ENCODE peak calls at places on chromosomes 13 and 19, in nine cellular contexts. V, H, Q, L, G, R, W, K and M are unnamed samples.

GRCh38 chr13:30585748-30586262 is 31.9 kb upstream of the USPL1 start:
- DNase-seq in K (no peak), Q (no peak), W (no peak), L (peak; percentile 75), V (no peak), R (no peak), H (no peak), G (no peak), M (peak; percentile 18)

GRCh38 chr19:33266971-33267484 is 35.3 kb downstream of the CEBPA start:
- DNase-seq in R (no peak), G (no peak), K (no peak), H (peak; percentile 67), W (no peak), V (no peak), L (no peak), Q (no peak), M (no peak)

GRCh38 chr19:51702754-51703654 is 9.9 kb downstream of the SPACA6 start:
- DNase-seq in K (no peak), R (no peak), V (peak; percentile 45), H (no peak), Q (peak; percentile 35), W (peak; percentile 94), G (peak; percentile 33), L (no peak), M (no peak)

GRCh38 chr13:108176685-108177274 is 38.6 kb downstream of the LIG4 start:
- DNase-seq in K (no peak), W (peak; percentile 77), G (no peak), V (no peak), H (no peak), Q (no peak), L (peak; percentile 40), R (peak; percentile 38), M (no peak)

GRCh38 chr19:54518844-54519243 is 16.2 kb downstream of the LAIR2 start:
- DNase-seq in L (peak; percentile 0), R (no peak), K (no peak), W (no peak), H (no peak), G (no peak), V (no peak), Q (no peak), M (no peak)

GRCh38 chr13:66660013-66660804 is 569.9 kb downstream of the PCDH9 start:
- DNase-seq in H (no peak), G (no peak), K (no peak), Q (no peak), L (peak; percentile 89), R (no peak), W (no peak), V (no peak), M (no peak)

GRCh38 chr19:17348700-17349099 is 11.3 kb downstream of the GTPBP3 start:
- DNase-seq in Q (peak; percentile 77), G (peak; percentile 77), W (peak; percentile 77), V (peak; percentile 78), H (no peak), L (peak; percentile 79), R (no peak), K (no peak), M (no peak)

GRCh38 chr19:7533281-7533819 is 2.2 kb upstream of the PNPLA6 start:
- DNase-seq in G (peak; percentile 83), H (peak; percentile 85), R (no peak), V (peak; percentile 82), K (no peak), W (peak; percentile 72), L (peak; percentile 63), Q (peak; percentile 80), M (no peak)

GRCh38 chr13:20142019-20142926 is 18.6 kb downstream of the GJA3 start:
- DNase-seq in L (no peak), H (peak; percentile 79), Q (no peak), V (no peak), G (no peak), R (no peak), K (no peak), W (peak; percentile 53), M (no peak)

GRCh38 chr13:30738526-30738925 is 3.2 kb downstream of the ALOX5AP start:
- DNase-seq in R (no peak), K (no peak), L (no peak), Q (no peak), W (no peak), V (no peak), G (no peak), H (no peak), M (no peak)

GRCh38 chr13:48110930-48111721 is 16.2 kb upstream of the MED4 start:
- DNase-seq in H (no peak), L (no peak), Q (no peak), G (peak; percentile 39), R (no peak), V (peak; percentile 65), W (no peak), K (no peak), M (no peak)

GRCh38 chr19:29527500-29528328 is 1.9 kb downstream of the VSTM2B start:
- DNase-seq in V (no peak), R (no peak), K (no peak), H (no peak), Q (no peak), W (peak; percentile 43), G (no peak), L (no peak), M (no peak)

GRCh38 chr19:33580026-33580644 is 41.6 kb upstream of the CHST8 start:
- DNase-seq in L (no peak), Q (no peak), K (no peak), W (no peak), V (no peak), H (no peak), G (no peak), R (no peak), M (no peak)

DNA sequence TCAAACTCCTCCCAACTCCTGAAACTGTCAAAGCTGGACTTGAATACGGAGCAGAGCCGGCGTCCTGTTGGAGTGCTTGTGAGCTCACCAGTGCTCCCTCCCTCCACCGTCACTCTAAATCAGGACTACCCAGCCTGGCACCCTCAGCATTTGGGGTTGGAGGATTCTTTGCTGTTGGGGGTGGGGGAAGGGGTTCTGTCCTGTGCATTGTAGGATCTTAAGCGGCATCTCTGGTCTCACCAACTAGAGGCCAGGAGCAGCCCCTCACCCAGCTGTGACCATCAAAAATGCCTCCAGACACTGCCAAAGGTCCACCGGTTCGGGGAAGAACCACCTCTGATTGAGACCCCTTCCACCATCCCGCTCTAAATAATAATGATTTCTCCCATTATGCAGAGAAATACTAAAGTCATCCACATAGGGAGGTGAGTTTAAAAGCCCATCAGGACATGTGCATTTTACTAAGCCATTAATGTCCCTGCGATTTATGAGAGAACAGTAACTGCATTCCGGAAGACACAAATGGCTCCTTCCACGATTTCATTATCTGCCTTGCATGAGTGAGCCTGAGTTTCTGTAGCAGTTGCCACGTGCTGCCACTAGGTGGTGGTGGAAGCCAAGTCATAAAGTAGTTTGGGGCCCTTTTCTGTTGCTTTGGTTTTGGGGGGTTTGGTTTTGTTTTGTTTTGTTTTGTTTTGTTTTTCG is 16.1 kb upstream of the USP29 start:
- DNase-seq in W (peak; percentile 83), R (peak; percentile 46), K (no peak), G (peak; percentile 39), V (peak; percentile 58), L (peak; percentile 80), Q (peak; percentile 52), H (no peak), M (peak; percentile 40)
- H3K4me3 ChIP-seq in W (no peak overlapping the region), R (peak overlapping the region; percentile 11), K (peak overlapping the region; percentile 16), G (peak overlapping the region; percentile 25), V (peak overlapping the region; percentile 17), L (peak overlapping the region; percentile 11), Q (peak overlapping the region; percentile 38), H (peak overlapping the region; percentile 1), M (peak overlapping the region; percentile 49)

DNA sequence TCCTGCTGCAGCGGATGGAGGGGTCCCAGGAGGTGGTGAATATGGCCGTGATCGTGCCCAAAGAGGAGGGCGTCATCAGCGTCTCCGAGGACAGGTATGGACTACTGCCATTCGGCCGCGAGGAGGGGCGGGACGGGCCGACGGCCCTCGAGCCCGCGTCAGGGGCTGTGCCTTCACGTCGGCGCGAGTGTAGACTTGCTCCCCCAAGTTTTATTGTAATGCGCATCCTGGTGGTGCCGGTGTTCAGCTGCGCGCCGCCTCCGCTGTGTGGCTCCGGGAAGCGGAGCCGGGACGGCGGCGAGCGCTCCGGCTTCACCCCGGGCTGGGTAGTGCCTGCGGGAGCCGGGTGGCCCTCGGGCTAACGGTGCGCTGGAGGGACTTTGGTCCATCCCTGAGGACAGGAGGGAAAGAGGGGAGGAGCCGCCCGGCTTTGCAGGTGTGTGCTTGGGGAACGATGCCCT is 499 bp downstream of the WDFY2 start:
- DNase-seq in L (peak; percentile 58), W (peak; percentile 82), H (peak; percentile 90), R (peak; percentile 58), K (peak; percentile 69), G (peak; percentile 64), V (peak; percentile 65), Q (peak; percentile 55), M (no peak)
- TF ChIP-seq CTCF in L (no peak), W (no peak), H (no peak), R (peak; percentile 19), K (no peak), G (no peak), V (no peak), Q (no peak), M (peak; percentile 16)

GRCh38 chr19:53409505-53410204 is 14.7 kb downstream of the ZNF765 start:
- DNase-seq in R (no peak), K (no peak), G (no peak), Q (no peak), H (no peak), L (no peak), V (no peak), W (no peak), M (no peak)
- H3K4me3 ChIP-seq in R (no peak overlapping the region), K (no peak overlapping the region), G (no peak overlapping the region), Q (no peak overlapping the region), H (no peak overlapping the region), L (no peak overlapping the region), V (no peak overlapping the region), W (no peak overlapping the region), M (no peak overlapping the region)

GRCh38 chr19:5188548-5189317 is 151.9 kb downstream of the PTPRS start:
- DNase-seq in G (no peak), R (no peak), K (no peak), H (no peak), W (no peak), V (no peak), Q (no peak), L (no peak), M (no peak)
- TF ChIP-seq CTCF in G (no peak), R (no peak), K (no peak), H (no peak), W (no peak), V (no peak), Q (no peak), L (no peak), M (no peak)

DNA sequence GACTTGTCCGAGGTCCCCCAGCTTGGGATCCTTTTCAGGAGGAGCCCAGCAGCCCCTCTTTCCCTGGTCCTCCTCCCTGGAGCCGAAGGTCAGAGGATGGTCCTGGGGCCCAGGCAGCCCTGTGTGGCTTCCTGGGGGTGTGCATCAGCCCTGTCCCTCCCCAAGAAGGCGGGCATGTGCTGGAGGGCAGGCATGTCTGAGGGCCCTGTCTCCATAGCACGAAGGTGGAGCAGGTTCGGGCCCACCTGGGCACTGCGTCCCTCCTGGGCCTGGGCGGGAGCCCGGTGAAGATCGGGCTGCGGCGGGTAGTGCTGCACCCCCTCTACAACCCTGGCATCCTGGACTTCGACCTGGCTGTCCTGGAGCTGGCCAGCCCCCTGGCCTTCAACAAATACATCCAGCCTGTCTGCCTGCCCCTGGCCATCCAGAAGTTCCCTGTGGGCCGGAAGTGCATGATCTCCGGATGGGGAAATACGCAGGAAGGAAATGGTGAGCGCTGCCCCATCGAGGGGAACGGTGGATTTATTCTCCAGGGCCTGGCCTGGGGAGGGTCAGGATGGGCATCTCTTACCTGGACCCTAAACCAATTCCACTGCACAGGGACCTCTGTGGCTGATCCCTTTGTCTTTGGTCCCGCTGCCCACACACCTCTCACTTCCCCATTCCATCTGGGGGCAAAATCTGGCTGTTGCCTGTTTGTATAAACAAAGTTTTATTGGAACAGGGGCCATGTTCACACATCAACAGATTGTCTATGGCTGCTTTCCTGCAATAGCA is 10.9 kb downstream of the TIMM13 start:
- DNase-seq in K (no peak), W (no peak), H (no peak), V (no peak), R (no peak), Q (no peak), L (no peak), G (no peak), M (no peak)
- H3K4me3 ChIP-seq in K (no peak overlapping the region), W (no peak overlapping the region), H (no peak overlapping the region), V (no peak overlapping the region), R (no peak overlapping the region), Q (no peak overlapping the region), L (no peak overlapping the region), G (no peak overlapping the region), M (no peak overlapping the region)